ENCODE peak calls at places on chromosome 13, in seven cellular contexts. E is IMR-90, I is K562, Q is H1, W is GM12878, P is SK-N-SH, A is HepG2. R is an unnamed sample.

GRCh38 chr13:59607780-59608233 is 555.9 kb downstream of the DIAPH3 start:
- DNase-seq in E (no peak), I (no peak), Q (no peak), W (no peak), P (no peak), A (no peak), R (no peak)

GRCh38 chr13:96809366-96810096 is 184.7 kb downstream of the OXGR1 start:
- DNase-seq in E (no peak), I (no peak), Q (no peak), W (no peak), P (no peak), A (no peak), R (no peak)

GRCh38 chr13:40974460-40975407 is 44.4 kb downstream of the ELF1 start:
- DNase-seq in E (peak), I (peak), Q (no peak), W (no peak), P (no peak), A (peak), R (peak)

GRCh38 chr13:28299941-28300340 is 161.6 kb downstream of the PAN3 start:
- DNase-seq in E (no peak), I (no peak), Q (no peak), W (no peak), P (no peak), A (no peak), R (no peak)

GRCh38 chr13:49622174-49622946 is 5.9 kb upstream of the ARL11 start:
- DNase-seq in E (no peak), I (no peak), Q (no peak), W (no peak), P (no peak), A (peak), R (no peak)

GRCh38 chr13:102040812-102041211 is 361.0 kb downstream of the FGF14 start:
- DNase-seq in E (no peak), I (no peak), Q (no peak), W (no peak), P (no peak), A (no peak), R (no peak)

GRCh38 chr13:88031980-88032562 is 360.9 kb downstream of the SLITRK5 start:
- DNase-seq in E (peak), I (no peak), Q (no peak), W (no peak), P (no peak), A (no peak), R (no peak)

GRCh38 chr13:23848639-23849282 is 40.4 kb downstream of the MIPEP start:
- DNase-seq in E (no peak), I (no peak), Q (no peak), W (no peak), P (no peak), A (no peak), R (no peak)

GRCh38 chr13:74870865-74871264 is 611.1 kb downstream of the TBC1D4 start:
- DNase-seq in E (no peak), I (no peak), Q (no peak), W (no peak), P (no peak), A (no peak), R (peak)

GRCh38 chr13:51101636-51102218 is 9.3 kb downstream of the C13orf42 start:
- DNase-seq in E (no peak), I (no peak), Q (peak), W (no peak), P (no peak), A (no peak), R (no peak)

GRCh38 chr13:76976488-76976887 is 15.4 kb upstream of the CLN5 start:
- DNase-seq in E (no peak), I (no peak), Q (no peak), W (no peak), P (no peak), A (no peak), R (no peak)

GRCh38 chr13:45316210-45316799 is 24.7 kb downstream of the TPT1 start:
- DNase-seq in E (no peak), I (no peak), Q (no peak), W (no peak), P (no peak), A (no peak), R (no peak)

GRCh38 chr13:69474286-69474685 is 633.3 kb upstream of the ATXN8OS start:
- DNase-seq in E (no peak), I (no peak), Q (no peak), W (no peak), P (no peak), A (no peak), R (no peak)

GRCh38 chr13:53068841-53069520 is 40.4 kb downstream of the OLFM4 start:
- DNase-seq in E (no peak), I (no peak), Q (no peak), W (no peak), P (peak), A (no peak), R (no peak)

GRCh38 chr13:110265341-110265681 is 41.6 kb downstream of the COL4A1 start:
- DNase-seq in E (no peak), I (no peak), Q (peak), W (no peak), P (peak), A (no peak), R (no peak)

GRCh38 chr13:39945226-39945625 is 289.8 kb downstream of the COG6 start:
- DNase-seq in E (no peak), I (no peak), Q (no peak), W (no peak), P (no peak), A (no peak), R (no peak)

GRCh38 chr13:39941236-39941635 is 285.8 kb downstream of the COG6 start:
- DNase-seq in E (no peak), I (no peak), Q (no peak), W (no peak), P (no peak), A (no peak), R (no peak)

GRCh38 chr13:39943711-39944110 is 288.2 kb downstream of the COG6 start:
- DNase-seq in E (no peak), I (no peak), Q (no peak), W (no peak), P (no peak), A (no peak), R (no peak)

GRCh38 chr13:39942177-39942900 is 286.9 kb downstream of the COG6 start:
- DNase-seq in E (no peak), I (no peak), Q (peak), W (no peak), P (no peak), A (no peak), R (no peak)

DNA sequence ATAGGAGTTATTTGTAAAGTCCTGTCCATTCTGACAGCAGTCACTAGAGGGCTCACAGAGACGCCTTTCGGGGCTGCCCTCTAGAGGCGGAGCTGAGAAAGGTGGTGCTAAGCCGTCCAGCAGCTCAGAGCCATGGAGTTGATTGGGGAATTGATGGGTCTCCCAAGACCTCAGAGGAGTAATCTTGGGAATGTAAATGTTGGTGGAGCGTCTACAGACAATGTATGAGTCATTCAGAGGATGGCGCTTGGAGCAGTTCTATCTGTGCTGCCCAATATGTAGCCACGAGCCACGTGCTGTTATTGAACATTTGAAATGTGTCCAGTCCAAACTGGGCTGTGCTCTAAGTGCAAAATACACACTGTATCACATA is 287.4 kb downstream of the COG6 start:
- DNase-seq in E (peak), I (peak), Q (peak), W (peak), P (peak), A (peak), R (peak)
- TF ChIP-seq RFX5 in E (no peak), I (no peak), Q (no peak), W (no peak), P (peak), A (no peak), R (no peak)

GRCh38 chr13:113949546-113949945 is 24.3 kb downstream of the C13orf46 start:
- DNase-seq in E (no peak), I (no peak), Q (no peak), W (no peak), P (no peak), A (no peak), R (no peak)
- TF ChIP-seq RFX5 in E (no peak), I (no peak), Q (no peak), W (no peak), P (no peak), A (no peak), R (no peak)

DNA sequence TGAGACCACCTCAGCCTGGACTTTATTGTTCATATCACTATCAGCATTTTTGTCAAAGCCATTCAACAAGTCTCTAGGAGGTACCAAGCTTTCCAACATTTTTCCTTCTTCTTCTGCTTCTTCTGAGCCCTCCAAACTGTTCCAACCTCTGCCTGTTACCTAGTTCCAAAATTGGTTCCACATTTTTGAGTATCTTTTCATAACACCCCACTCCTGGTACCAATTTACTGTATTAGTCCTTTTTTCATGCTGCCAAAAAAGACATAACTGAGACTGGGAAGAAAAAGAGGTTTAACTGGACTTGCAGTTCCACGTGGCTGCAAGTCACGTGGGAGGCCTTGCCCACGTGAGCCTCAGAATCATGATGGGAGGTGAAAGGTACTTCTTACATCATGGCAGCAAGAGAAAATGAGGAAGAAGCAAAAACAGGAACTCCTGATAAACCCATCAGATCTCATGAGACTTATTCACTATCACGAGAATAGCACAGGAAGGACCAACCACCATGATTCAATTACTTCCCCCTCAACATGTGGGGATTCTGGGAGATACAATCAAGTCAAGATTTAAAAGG is 215.1 kb downstream of the PCDH17 start:
- DNase-seq in E (no peak), I (no peak), Q (no peak), W (no peak), P (no peak), A (no peak), R (no peak)
- TF ChIP-seq RFX5 in E (no peak), I (no peak), Q (no peak), W (no peak), P (no peak), A (no peak), R (no peak)

GRCh38 chr13:33445476-33445875 is 159.9 kb upstream of the STARD13 start:
- DNase-seq in E (no peak), I (no peak), Q (no peak), W (no peak), P (no peak), A (no peak), R (no peak)

GRCh38 chr13:33435207-33435606 is 149.7 kb upstream of the STARD13 start:
- DNase-seq in E (no peak), I (no peak), Q (no peak), W (no peak), P (no peak), A (no peak), R (no peak)

GRCh38 chr13:33446821-33447481 is 161.4 kb upstream of the STARD13 start:
- DNase-seq in E (no peak), I (no peak), Q (no peak), W (no peak), P (no peak), A (no peak), R (no peak)

GRCh38 chr13:33445024-33445423 is 159.5 kb upstream of the STARD13 start:
- DNase-seq in E (no peak), I (no peak), Q (no peak), W (no peak), P (no peak), A (peak), R (no peak)

GRCh38 chr13:33441015-33441414 is 155.5 kb upstream of the STARD13 start:
- DNase-seq in E (peak), I (peak), Q (no peak), W (no peak), P (peak), A (peak), R (peak)
- TF ChIP-seq RFX5 in E (no peak), I (no peak), Q (no peak), W (no peak), P (no peak), A (no peak), R (no peak)

GRCh38 chr13:67071918-67072598 is 158.1 kb downstream of the PCDH9 start:
- DNase-seq in E (no peak), I (no peak), Q (no peak), W (no peak), P (no peak), A (no peak), R (no peak)

GRCh38 chr13:67070306-67070705 is 159.8 kb downstream of the PCDH9 start:
- DNase-seq in E (no peak), I (no peak), Q (no peak), W (no peak), P (no peak), A (no peak), R (no peak)

GRCh38 chr13:67075239-67075638 is 154.9 kb downstream of the PCDH9 start:
- DNase-seq in E (peak), I (no peak), Q (no peak), W (no peak), P (no peak), A (no peak), R (peak)

GRCh38 chr13:67064920-67065319 is 165.2 kb downstream of the PCDH9 start:
- DNase-seq in E (no peak), I (no peak), Q (no peak), W (no peak), P (no peak), A (no peak), R (no peak)

GRCh38 chr13:67069117-67069767 is 160.9 kb downstream of the PCDH9 start:
- DNase-seq in E (peak), I (no peak), Q (no peak), W (no peak), P (no peak), A (no peak), R (peak)
- TF ChIP-seq RFX5 in E (no peak), I (no peak), Q (no peak), W (no peak), P (no peak), A (no peak), R (no peak)

DNA sequence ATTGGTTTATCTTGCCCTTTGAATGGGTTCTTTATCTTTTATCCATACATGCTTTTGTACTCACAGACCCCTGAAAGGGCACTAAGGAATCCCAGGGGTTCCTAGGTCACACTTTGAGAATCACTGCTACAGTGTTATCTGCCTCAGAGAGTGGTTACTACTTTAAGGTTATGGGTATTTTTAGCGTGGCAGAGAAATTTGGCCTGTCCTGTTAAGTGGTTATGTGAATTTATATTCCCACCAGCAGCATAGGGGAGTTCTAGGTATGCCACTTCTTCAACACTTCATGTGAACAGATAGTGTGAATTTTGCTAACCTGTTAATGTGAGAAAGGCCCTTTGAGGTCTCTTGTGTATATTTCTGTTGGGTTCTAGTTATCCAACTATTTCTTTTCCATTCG is 75.7 kb downstream of the DNAJC3 start:
- DNase-seq in E (no peak), I (no peak), Q (no peak), W (no peak), P (no peak), A (no peak), R (no peak)
- TF ChIP-seq RFX5 in E (no peak), I (no peak), Q (no peak), W (no peak), P (no peak), A (no peak), R (no peak)

R was measured in A549.